ENCODE peak calls at places on chromosomes 2 and 18, in four cellular contexts. N is cardiac fibroblast, S is endothelial cell, D is GM12865. R is an unnamed sample.

GRCh38 chr2:197079832-197080555 is 153.5 kb upstream of the PGAP1 start:
- DNase-seq in S (no peak), D (no peak), N (peak; percentile 30), R (no peak)

GRCh38 chr2:239590995-239591915 is 190.4 kb upstream of the HDAC4 start:
- DNase-seq in D (no peak), S (no peak), N (no peak), R (no peak)

GRCh38 chr18:8499810-8500663 is 109.2 kb upstream of the RAB12 start:
- DNase-seq in N (no peak), S (no peak), D (no peak), R (no peak)

GRCh38 chr2:84631047-84631446 is 114.7 kb downstream of the DNAH6 start:
- DNase-seq in D (peak; percentile 17), N (peak; percentile 61), S (peak; percentile 12), R (peak; percentile 18)

GRCh38 chr2:201926071-201926470 is 107.6 kb upstream of the FZD7 start:
- DNase-seq in S (no peak), N (no peak), D (no peak), R (no peak)

GRCh38 chr2:3604207-3604877 is 9.4 kb downstream of the COLEC11 start:
- DNase-seq in D (no peak), S (no peak), N (no peak), R (no peak)

GRCh38 chr2:96927420-96928171 is 57.7 kb upstream of the SEMA4C start:
- DNase-seq in N (peak; percentile 8), S (no peak), D (no peak), R (no peak)

GRCh38 chr2:112143150-112143549 is 5.0 kb downstream of the FBLN7 start:
- DNase-seq in D (no peak), N (no peak), S (no peak), R (no peak)

GRCh38 chr2:201158111-201158929 is 24.6 kb upstream of the CASP10 start:
- DNase-seq in N (peak; percentile 89), D (peak; percentile 75), S (peak; percentile 60), R (peak; percentile 37)

GRCh38 chr2:98656800-98657199 is 48.4 kb downstream of the UNC50 start:
- DNase-seq in D (no peak), S (no peak), N (no peak), R (no peak)

GRCh38 chr18:80192653-80193385 is 54.5 kb downstream of the PARD6G start:
- DNase-seq in D (no peak), S (no peak), N (no peak), R (peak; percentile 39)

GRCh38 chr2:190079160-190079559 is 16.6 kb upstream of the MSTN start:
- DNase-seq in S (no peak), D (no peak), N (no peak), R (no peak)

GRCh38 chr2:74865770-74866674 is 32.1 kb downstream of the HK2 start:
- DNase-seq in N (no peak), S (no peak), D (no peak), R (no peak)

GRCh38 chr2:101369100-101369499 is 18.2 kb downstream of the CREG2 start:
- DNase-seq in D (no peak), N (no peak), S (no peak), R (no peak)

GRCh38 chr2:237696471-237696870 is 69.1 kb downstream of the LRRFIP1 start:
- DNase-seq in N (no peak), S (no peak), D (peak; percentile 78), R (no peak)

GRCh38 chr2:190418717-190419116 is 10.6 kb downstream of the MFSD6 start:
- DNase-seq in D (no peak), S (no peak), N (no peak), R (no peak)

GRCh38 chr18:2965797-2966196 is 47.1 kb downstream of the LPIN2 start:
- DNase-seq in D (no peak), N (no peak), S (no peak), R (no peak)

GRCh38 chr2:86087936-86088850 is 17.5 kb downstream of the POLR1A start:
- DNase-seq in N (no peak), D (no peak), S (no peak), R (no peak)

GRCh38 chr2:177407031-177407430 is 14.5 kb downstream of the AGPS start:
- DNase-seq in D (no peak), N (no peak), S (no peak), R (no peak)

GRCh38 chr2:205685314-205686230 is 3.3 kb downstream of the NRP2 start:
- DNase-seq in D (no peak), N (peak; percentile 74), S (peak; percentile 44), R (no peak)
- TF ChIP-seq CTCF in D (no peak), N (no peak), S (no peak), R (no peak)

GRCh38 chr2:104976603-104977120 is 61.2 kb upstream of the MRPS9 start:
- DNase-seq in S (peak; percentile 50), N (no peak), D (peak; percentile 71), R (no peak)
- TF ChIP-seq CTCF in S (peak; percentile 20), N (no peak), D (peak; percentile 50), R (peak; percentile 21)

GRCh38 chr2:1745171-1746023 is 1.1 kb upstream of the PXDN start:
- DNase-seq in S (no peak), D (no peak), N (no peak), R (no peak)

GRCh38 chr2:1744151-1744445 is 217 bp downstream of the PXDN start:
- DNase-seq in S (peak; percentile 60), D (no peak), N (no peak), R (no peak)

GRCh38 chr2:1742680-1743395 is 1.5 kb downstream of the PXDN start:
- DNase-seq in D (no peak), S (peak; percentile 77), N (peak; percentile 93), R (no peak)

GRCh38 chr2:1743396-1744150 is 742 bp downstream of the PXDN start:
- DNase-seq in D (no peak), S (peak; percentile 60), N (peak; percentile 56), R (no peak)

DNA sequence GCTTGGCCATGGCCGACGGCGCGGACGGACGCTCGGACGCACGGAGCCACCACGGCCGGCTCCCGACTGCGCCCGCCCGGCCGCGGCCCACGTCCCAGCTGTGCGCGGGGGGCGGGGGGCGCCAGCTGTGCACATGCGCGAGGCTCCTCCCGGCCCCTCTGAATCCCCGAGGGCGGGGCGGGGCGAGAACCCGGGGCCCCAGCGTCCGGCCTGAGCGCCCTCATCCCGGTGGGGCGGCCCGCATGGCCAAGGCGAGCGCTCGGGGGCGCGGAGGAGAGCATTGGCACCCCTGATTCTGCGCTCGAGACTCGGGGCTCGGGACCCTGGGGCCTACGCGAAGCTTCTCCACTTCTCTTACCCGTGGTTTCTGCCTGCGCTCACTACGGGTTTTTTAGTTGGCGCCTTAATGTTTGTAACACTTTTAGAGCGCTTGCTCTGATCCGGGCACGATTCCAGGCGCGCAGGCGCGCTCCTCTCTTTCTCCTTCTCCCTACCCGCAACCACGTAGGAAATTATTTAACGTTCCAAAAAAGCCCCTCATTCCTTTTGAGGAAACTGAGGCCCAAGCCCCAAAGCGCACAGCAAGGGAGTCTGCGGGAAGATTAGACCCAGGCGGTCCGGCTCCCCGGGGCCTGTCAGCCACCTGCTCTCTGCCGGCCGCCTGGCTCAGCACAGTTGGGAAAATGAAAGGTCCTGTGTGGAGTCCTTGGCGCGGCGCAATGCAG is at the start of gene PXDN:
- DNase-seq in S (no peak), N (peak; percentile 75), D (no peak), R (no peak)
- TF ChIP-seq CTCF in S (no peak), N (no peak), D (no peak), R (no peak)

GRCh38 chr18:6589979-6590725 is 139.4 kb upstream of the ARHGAP28 start:
- DNase-seq in D (no peak), S (no peak), N (no peak), R (no peak)

GRCh38 chr18:6592522-6592921 is 137.0 kb upstream of the ARHGAP28 start:
- DNase-seq in S (no peak), D (no peak), N (no peak), R (no peak)

GRCh38 chr18:6595666-6596065 is 133.8 kb upstream of the ARHGAP28 start:
- DNase-seq in S (no peak), N (no peak), D (no peak), R (no peak)

GRCh38 chr18:6593142-6593889 is 136.2 kb upstream of the ARHGAP28 start:
- DNase-seq in D (no peak), N (no peak), S (no peak), R (no peak)

DNA sequence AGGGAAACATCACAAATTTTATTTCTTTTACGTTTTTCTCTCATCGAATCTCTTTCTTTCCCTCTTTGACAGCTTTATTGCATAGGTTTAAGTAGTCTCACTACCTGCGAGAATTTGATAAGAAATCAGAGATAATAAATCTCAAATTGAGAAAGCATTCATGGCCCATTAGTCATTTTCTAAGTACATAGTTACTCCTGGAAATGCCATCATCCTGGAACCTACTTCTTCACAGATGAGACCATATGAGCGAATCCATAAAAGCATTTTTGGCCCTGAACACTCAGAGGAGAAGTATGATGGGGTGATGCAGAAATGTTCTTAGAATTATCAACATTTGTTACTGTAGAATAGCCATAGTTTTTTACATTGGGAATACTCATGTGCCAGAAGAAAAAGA is 138.0 kb upstream of the ARHGAP28 start:
- DNase-seq in S (no peak), D (no peak), N (peak; percentile 9), R (no peak)
- TF ChIP-seq CTCF in S (no peak), D (no peak), N (no peak), R (no peak)

DNA sequence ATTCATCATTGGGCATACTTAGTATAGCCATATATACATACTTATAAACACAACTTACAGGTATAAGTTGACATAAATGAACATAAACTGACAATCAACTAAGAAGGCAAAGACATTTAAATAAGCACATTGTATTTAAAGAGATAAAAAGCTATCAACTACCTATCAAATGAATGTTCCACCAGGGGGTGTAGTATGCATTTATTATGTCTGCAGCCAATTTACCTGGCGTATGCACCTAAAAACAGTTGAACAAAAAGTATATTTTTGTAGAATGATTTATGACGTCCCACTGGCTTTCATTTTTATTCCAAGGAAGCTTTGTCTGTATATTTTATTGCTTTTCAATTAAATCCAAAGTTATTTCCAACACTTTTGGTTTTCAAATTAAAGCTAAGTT is 323.5 kb downstream of the AFF3 start:
- DNase-seq in N (peak; percentile 58), D (peak; percentile 20), S (no peak), R (no peak)
- TF ChIP-seq CTCF in N (peak; percentile 22), D (peak; percentile 2), S (no peak), R (no peak)

DNA sequence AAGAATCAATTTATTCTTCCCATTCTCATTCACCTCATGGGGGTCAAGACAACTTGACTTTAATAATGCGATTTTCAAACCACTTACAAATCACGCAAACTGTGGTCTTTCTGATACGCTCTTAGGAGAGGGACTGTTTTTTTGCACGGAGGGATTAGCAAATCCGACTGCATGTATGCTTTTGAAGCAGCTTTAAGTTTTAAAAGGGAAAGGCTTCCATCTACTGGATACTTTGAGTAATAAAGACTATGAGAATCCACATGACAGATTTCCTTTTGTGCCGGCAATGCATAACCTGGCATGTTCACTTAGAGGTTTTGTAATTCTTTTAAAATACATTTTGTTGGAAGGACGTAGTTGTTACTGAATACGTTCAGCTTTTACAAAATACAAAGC is 322.9 kb upstream of the KCNJ3 start:
- DNase-seq in D (peak; percentile 7), N (peak; percentile 68), S (no peak), R (no peak)
- TF ChIP-seq CTCF in D (peak; percentile 1), N (peak; percentile 11), S (peak; percentile 43), R (peak; percentile 64)

DNA sequence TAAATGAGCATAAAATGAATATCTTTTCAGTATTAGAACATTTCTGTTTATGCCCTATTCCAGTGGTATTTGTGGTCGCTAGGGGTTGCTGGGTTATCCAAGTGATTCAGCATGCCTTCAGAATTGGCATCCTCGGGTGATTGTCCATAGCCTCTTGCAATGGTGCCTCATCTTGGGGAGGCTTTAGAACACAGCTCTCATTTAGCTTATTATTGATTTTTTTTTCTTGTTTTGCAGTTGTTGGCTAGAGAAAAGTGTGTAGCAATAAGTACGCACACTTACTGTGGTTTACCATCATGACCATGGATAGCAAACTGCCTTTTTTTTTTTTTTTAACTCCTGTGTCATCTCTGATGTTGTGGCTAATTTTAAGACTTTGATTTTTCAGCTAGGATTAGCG is 33.6 kb downstream of the PLEKHA3 start:
- DNase-seq in S (no peak), D (no peak), N (peak; percentile 20), R (no peak)
- TF ChIP-seq CTCF in S (no peak), D (no peak), N (no peak), R (no peak)

R was measured in D721Med.